ENCODE peak calls at places on chromosomes 13 and 19, in nine cellular contexts. Z, K, A, L, I, V, Q, G and U are unnamed samples.

GRCh38 chr19:11551603-11552235 is 7.3 kb downstream of the ELOF1 start:
- DNase-seq in Q (no peak), K (no peak), A (peak), Z (no peak), G (no peak), V (no peak), I (no peak), L (peak), U (no peak)

GRCh38 chr13:47033216-47033615 is 136.4 kb upstream of the HTR2A start:
- DNase-seq in Q (no peak), I (peak), K (no peak), Z (no peak), L (no peak), V (no peak), A (peak), G (no peak), U (peak)

GRCh38 chr19:31332096-31332495 is 17.1 kb downstream of the TSHZ3 start:
- DNase-seq in A (no peak), K (no peak), G (no peak), L (no peak), Z (no peak), V (no peak), I (no peak), Q (no peak), U (peak)

GRCh38 chr13:42747399-42747873 is 33.9 kb upstream of the FAM216B start:
- DNase-seq in A (no peak), Z (no peak), V (no peak), G (no peak), K (no peak), Q (no peak), I (peak), L (no peak), U (peak)

GRCh38 chr13:91349992-91350911 is 2.8 kb downstream of the MIR17HG start:
- DNase-seq in Z (peak), I (no peak), K (no peak), L (no peak), Q (no peak), A (no peak), V (no peak), G (no peak), U (no peak)

GRCh38 chr19:45402469-45403070 is 2.3 kb downstream of the PPP1R13L start:
- DNase-seq in Z (no peak), A (no peak), Q (peak), V (no peak), I (no peak), K (no peak), L (peak), G (no peak), U (no peak)

GRCh38 chr19:9620842-9621155 is 233 bp downstream of the ZNF561 start:
- DNase-seq in Q (no peak), L (no peak), Z (no peak), G (no peak), A (no peak), V (no peak), I (no peak), K (no peak), U (no peak)

GRCh38 chr13:43985437-43986051 is 105.8 kb downstream of the LACC1 start:
- DNase-seq in Z (no peak), A (no peak), V (no peak), I (no peak), K (no peak), L (no peak), G (no peak), Q (no peak), U (no peak)

GRCh38 chr19:32351807-32352630 is 6.6 kb downstream of the ZNF507 start:
- DNase-seq in I (no peak), A (peak), K (no peak), Q (no peak), V (no peak), L (no peak), Z (peak), G (no peak), U (peak)

GRCh38 chr19:35206379-35206778 is 22.2 kb downstream of the FAM187B start:
- DNase-seq in K (peak), L (no peak), G (no peak), Z (no peak), A (peak), Q (peak), V (no peak), I (no peak), U (no peak)

GRCh38 chr19:980133-980998 is 3.8 kb upstream of the WDR18 start:
- DNase-seq in Z (no peak), A (peak), V (no peak), G (no peak), L (no peak), I (no peak), K (no peak), Q (no peak), U (peak)

GRCh38 chr13:52955505-52955904 is 73.1 kb upstream of the OLFM4 start:
- DNase-seq in Q (no peak), Z (no peak), K (no peak), G (no peak), A (no peak), I (no peak), V (no peak), L (no peak), U (no peak)

GRCh38 chr13:105518086-105518485 is 1017.4 kb downstream of the EFNB2 start:
- DNase-seq in A (no peak), L (no peak), G (no peak), I (peak), V (no peak), Z (no peak), Q (no peak), K (no peak), U (peak)

GRCh38 chr19:41443813-41444455 is 978 bp downstream of the ERICH4 start:
- DNase-seq in G (no peak), Z (no peak), Q (no peak), K (no peak), I (no peak), A (no peak), V (no peak), L (no peak), U (no peak)

GRCh38 chr19:6654347-6655310 is 15.3 kb downstream of the TNFSF14 start:
- DNase-seq in G (no peak), L (no peak), A (peak), V (no peak), Z (no peak), K (peak), I (no peak), Q (peak), U (no peak)

GRCh38 chr13:27455331-27455855 is 5.0 kb upstream of the MTIF3 start:
- DNase-seq in L (no peak), Q (peak), V (no peak), Z (no peak), A (peak), G (no peak), I (no peak), K (no peak), U (peak)

GRCh38 chr19:22783651-22784050 is 300 bp downstream of the ZNF99 start:
- DNase-seq in G (no peak), V (no peak), Z (no peak), K (no peak), A (no peak), I (no peak), Q (no peak), L (peak), U (no peak)

GRCh38 chr19:493391-494170 is 2.7 kb upstream of the MADCAM1 start:
- DNase-seq in A (no peak), V (no peak), K (no peak), Q (no peak), L (peak), Z (no peak), I (no peak), G (no peak), U (no peak)

GRCh38 chr13:113918580-113918979 is 54.7 kb upstream of the GAS6 start:
- DNase-seq in L (no peak), I (no peak), A (no peak), V (no peak), G (no peak), Z (no peak), Q (no peak), K (no peak), U (no peak)

GRCh38 chr13:30713133-30713532 is 22.2 kb upstream of the ALOX5AP start:
- DNase-seq in Q (no peak), I (peak), A (peak), G (no peak), V (no peak), K (no peak), Z (peak), L (no peak), U (no peak)

GRCh38 chr19:54137913-54138776 is 583 bp downstream of the CNOT3 start:
- DNase-seq in A (no peak), G (no peak), V (peak), Z (no peak), L (peak), Q (peak), I (no peak), K (no peak), U (no peak)

GRCh38 chr13:110380359-110381028 is 73.4 kb downstream of the COL4A2 start:
- DNase-seq in A (no peak), Z (no peak), K (no peak), Q (no peak), L (no peak), G (no peak), V (no peak), I (peak), U (peak)